ENCODE peak calls at places on chromosomes 5 and 9, in seven cellular contexts. R is colonic mucosa, G is RWPE2, H is heart left ventricle, N is hepatocyte, W is cardiac muscle cell, I is neural progenitor cell. F is an unnamed sample. For H3K4me1, the result is how much of the 10 kb centered on the place peaks cover.

GRCh38 chr5:10467281-10468198 is 25.9 kb downstream of the ROPN1L start:
- DNase-seq in N (peak), R (no peak), G (no peak), H (no peak), W (peak), I (peak), F (no peak)

GRCh38 chr9:35756275-35756742 is 2.2 kb upstream of the MSMP start:
- DNase-seq in R (peak), H (peak), I (peak), G (no peak), W (peak), N (peak), F (no peak)

GRCh38 chr5:68709229-68709628 is 384.6 kb upstream of the SLC30A5 start:
- DNase-seq in H (peak), I (peak), R (no peak), G (no peak), N (no peak), W (no peak), F (no peak)

GRCh38 chr9:122941560-122942234 is 877 bp downstream of the RABGAP1 start:
- DNase-seq in N (peak), I (no peak), G (no peak), R (peak), W (peak), H (no peak), F (no peak)

GRCh38 chr9:76115982-76116646 is 225.6 kb downstream of the PCSK5 start:
- DNase-seq in R (no peak), H (no peak), I (no peak), G (no peak), N (no peak), W (no peak), F (no peak)

GRCh38 chr5:160685695-160686094 is 166.3 kb downstream of the ATP10B start:
- DNase-seq in I (peak), W (no peak), R (no peak), H (no peak), G (no peak), N (peak), F (no peak)

GRCh38 chr5:378976-379742 is 57.6 kb downstream of the AHRR start:
- DNase-seq in W (no peak), I (no peak), R (peak), H (no peak), G (peak), N (no peak), F (peak)

GRCh38 chr9:12774861-12775367 is at the start of gene LURAP1L:
- DNase-seq in I (peak), R (peak), H (peak), W (peak), G (no peak), N (peak), F (peak)

GRCh38 chr5:179266291-179267070 is 78.8 kb downstream of the ADAMTS2 start:
- DNase-seq in G (peak), R (no peak), I (no peak), W (peak), N (peak), H (peak), F (no peak)

GRCh38 chr5:151110122-151110681 is 29.4 kb upstream of the TNIP1 start:
- DNase-seq in H (no peak), N (no peak), R (no peak), W (no peak), I (no peak), G (no peak), F (no peak)

GRCh38 chr9:4226331-4227250 is 73.3 kb downstream of the GLIS3 start:
- DNase-seq in R (peak), G (no peak), I (no peak), H (no peak), W (peak), N (no peak), F (no peak)

GRCh38 chr5:134614461-134615085 is 18.1 kb downstream of the SAR1B start:
- DNase-seq in R (peak), H (no peak), G (no peak), I (no peak), N (no peak), W (no peak), F (no peak)

GRCh38 chr9:109538346-109538745 is 40.2 kb upstream of the PTPN3 start:
- DNase-seq in I (no peak), R (no peak), H (no peak), N (no peak), W (no peak), G (no peak), F (no peak)

GRCh38 chr9:85142461-85143401 is 473.2 kb downstream of the NTRK2 start:
- DNase-seq in W (peak), N (peak), R (no peak), H (peak), G (no peak), I (peak), F (peak)

GRCh38 chr9:98226516-98226915 is 28.9 kb downstream of the TBC1D2 start:
- DNase-seq in N (no peak), R (no peak), I (no peak), H (no peak), G (no peak), W (no peak), F (no peak)

GRCh38 chr9:96453625-96454024 is 3.7 kb downstream of the HABP4 start:
- DNase-seq in N (peak), H (no peak), R (no peak), G (no peak), I (peak), W (peak), F (no peak)

GRCh38 chr9:14247577-14247976 is 66.4 kb downstream of the NFIB start:
- DNase-seq in W (no peak), H (no peak), I (no peak), G (no peak), R (no peak), N (no peak), F (no peak)
- H3K4me1 ChIP-seq in W (under half), H (half or more), I (under half), G (half or more), R (under half), N (under half), F (under half)

DNA sequence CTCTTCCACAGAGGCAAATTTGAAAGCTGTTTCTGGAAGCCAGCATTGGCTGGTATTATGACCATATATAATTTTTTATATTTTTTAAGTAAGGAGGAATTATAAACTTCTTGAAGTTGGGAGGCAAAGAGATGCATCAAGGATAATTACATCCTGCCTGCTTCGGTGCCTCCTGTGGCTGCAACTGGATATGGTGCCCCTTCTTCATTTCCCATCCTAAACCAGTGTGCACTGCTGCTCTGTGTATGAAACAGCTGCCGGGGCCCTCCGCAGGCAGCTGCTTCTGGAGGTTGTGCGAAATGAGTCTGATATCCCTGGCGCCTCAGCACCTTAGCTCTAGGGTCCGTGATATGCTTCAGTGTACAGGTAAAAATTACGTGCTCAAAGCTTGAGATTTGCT is 304.2 kb downstream of the ENC1 start:
- DNase-seq in G (no peak), H (no peak), N (no peak), R (no peak), W (no peak), I (peak), F (no peak)
- TF ChIP-seq CTCF in G (peak), H (no peak), N (peak), R (no peak), W (peak), I (peak), F (no peak)

DNA sequence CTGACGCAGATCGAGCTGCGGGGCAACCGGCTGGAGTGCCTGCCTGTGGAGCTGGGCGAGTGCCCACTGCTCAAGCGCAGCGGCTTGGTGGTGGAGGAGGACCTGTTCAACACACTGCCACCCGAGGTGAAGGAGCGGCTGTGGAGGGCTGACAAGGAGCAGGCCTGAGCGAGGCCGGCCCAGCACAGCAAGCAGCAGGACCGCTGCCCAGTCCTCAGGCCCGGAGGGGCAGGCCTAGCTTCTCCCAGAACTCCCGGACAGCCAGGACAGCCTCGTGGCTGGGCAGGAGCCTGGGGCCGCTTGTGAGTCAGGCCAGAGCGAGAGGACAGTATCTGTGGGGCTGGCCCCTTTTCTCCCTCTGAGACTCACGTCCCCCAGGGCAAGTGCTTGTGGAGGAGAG is 4.6 kb upstream of the PHYHD1 start:
- DNase-seq in W (no peak), I (no peak), R (no peak), H (no peak), G (no peak), N (no peak), F (peak)
- H3K4me1 ChIP-seq in W (under half), I (under half), R (under half), H (half or more), G (under half), N (under half), F (half or more)

GRCh38 chr9:77426712-77427111 is 221.4 kb downstream of the GNA14 start:
- DNase-seq in H (no peak), G (no peak), N (no peak), I (no peak), W (no peak), R (no peak), F (no peak)

GRCh38 chr9:77427256-77427927 is 220.7 kb downstream of the GNA14 start:
- DNase-seq in W (no peak), I (no peak), R (no peak), H (no peak), N (no peak), G (no peak), F (no peak)

GRCh38 chr9:77432053-77432452 is 216.1 kb downstream of the GNA14 start:
- DNase-seq in G (no peak), I (no peak), W (no peak), R (no peak), H (no peak), N (no peak), F (no peak)

GRCh38 chr9:77433675-77434445 is 214.3 kb downstream of the GNA14 start:
- DNase-seq in R (peak), H (peak), I (peak), G (no peak), N (peak), W (peak), F (no peak)

DNA sequence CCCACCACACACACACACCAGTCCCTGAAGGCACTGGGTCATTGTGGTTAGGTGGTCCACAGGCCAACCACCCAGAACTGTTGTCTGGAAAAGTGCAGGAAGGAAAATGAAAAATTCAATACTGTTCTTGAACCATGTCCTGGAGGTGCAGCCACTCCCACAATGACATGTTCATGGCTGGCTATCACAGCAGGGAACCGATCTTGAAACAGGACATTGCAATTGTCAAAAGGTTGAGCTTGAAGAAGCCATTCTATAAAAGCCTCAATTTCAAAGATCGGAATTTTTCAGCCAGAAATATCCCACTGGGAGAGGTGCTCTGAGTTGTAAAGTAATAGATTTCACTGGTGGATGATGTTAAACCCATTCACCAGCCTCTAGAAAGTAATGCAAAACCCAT is 218.2 kb downstream of the GNA14 start:
- DNase-seq in G (no peak), I (no peak), R (no peak), H (no peak), N (no peak), W (no peak), F (no peak)
- TF ChIP-seq CTCF in G (no peak), I (no peak), R (no peak), H (no peak), N (no peak), W (no peak), F (no peak)

F was measured in tibial artery.